ENCODE peak calls at places on chromosomes 11 and 22, in seven cellular contexts. A is K562, T is uterus, W is mammary epithelial cell, R is Caco-2, V is upper lobe of right lung, N is PC-3. C is an unnamed sample. For H3K36me3, the result is how much of the 10 kb centered on the place peaks cover.

GRCh38 chr11:6301096-6301495 is 19.2 kb downstream of the CAVIN3 start:
- DNase-seq in A (no peak), T (no peak), W (no peak), R (no peak), V (no peak), N (no peak), C (no peak)

GRCh38 chr11:115939104-115939503 is 434.9 kb upstream of the CADM1 start:
- DNase-seq in A (no peak), T (no peak), W (no peak), R (no peak), V (no peak), N (no peak), C (no peak)

GRCh38 chr22:49564666-49565515 is 262.8 kb downstream of the BRD1 start:
- DNase-seq in A (no peak), T (peak), W (no peak), R (peak), V (no peak), N (no peak), C (no peak)

GRCh38 chr11:64094463-64095223 is 58.9 kb downstream of the FLRT1 start:
- DNase-seq in A (peak), T (no peak), W (peak), R (no peak), V (no peak), N (peak), C (no peak)

GRCh38 chr11:45102810-45103621 is 43.4 kb upstream of the PRDM11 start:
- DNase-seq in A (peak), T (no peak), W (peak), R (no peak), V (no peak), N (peak), C (no peak)

GRCh38 chr11:113705871-113706654 is at the start of gene TMPRSS5:
- DNase-seq in A (no peak), T (no peak), W (no peak), R (no peak), V (no peak), N (no peak), C (no peak)

GRCh38 chr22:20414059-20414440 is 20.1 kb downstream of the ZNF74 start:
- DNase-seq in A (no peak), T (no peak), W (no peak), R (no peak), V (no peak), N (no peak), C (no peak)

GRCh38 chr11:34356918-34357645 is 728 bp downstream of the ABTB2 start:
- DNase-seq in A (peak), T (peak), W (peak), R (peak), V (peak), N (peak), C (no peak)

GRCh38 chr11:77353131-77353530 is 51.6 kb upstream of the GDPD4 start:
- DNase-seq in A (no peak), T (no peak), W (no peak), R (no peak), V (no peak), N (no peak), C (no peak)

GRCh38 chr22:47059076-47059475 is 296.6 kb downstream of the TBC1D22A start:
- DNase-seq in A (no peak), T (no peak), W (no peak), R (no peak), V (peak), N (no peak), C (no peak)

GRCh38 chr22:47061226-47061625 is 298.8 kb downstream of the TBC1D22A start:
- DNase-seq in A (no peak), T (no peak), W (no peak), R (peak), V (peak), N (no peak), C (no peak)

GRCh38 chr22:47059701-47060161 is 297.3 kb downstream of the TBC1D22A start:
- DNase-seq in A (no peak), T (no peak), W (peak), R (peak), V (peak), N (no peak), C (no peak)

GRCh38 chr22:47062126-47062525 is 299.7 kb downstream of the TBC1D22A start:
- DNase-seq in A (no peak), T (no peak), W (no peak), R (peak), V (peak), N (no peak), C (no peak)

DNA sequence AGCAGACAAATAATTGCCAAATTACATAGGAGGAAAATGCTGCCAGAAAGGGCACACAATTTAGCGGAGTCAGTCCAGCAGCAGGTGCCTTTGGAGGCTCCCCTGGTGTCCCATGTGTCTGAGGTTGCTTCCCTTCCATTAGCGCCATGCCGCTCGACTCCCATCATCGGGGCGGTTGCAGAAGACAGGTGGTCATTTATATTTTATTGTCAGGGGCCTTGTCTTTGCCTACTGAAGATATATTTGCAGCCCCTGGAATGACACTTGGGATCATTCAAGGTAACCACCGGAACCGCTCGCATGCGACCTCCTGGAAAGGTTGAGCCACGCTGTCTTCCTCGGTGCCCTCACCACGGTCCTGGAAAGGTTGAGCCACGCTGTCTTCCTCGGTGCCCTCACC is 298.3 kb downstream of the TBC1D22A start:
- DNase-seq in A (no peak), T (no peak), W (no peak), R (no peak), V (no peak), N (no peak), C (no peak)
- H3K36me3 ChIP-seq in A (under half), T (under half), W (under half), R (under half), V (under half), N (under half), C (under half)

DNA sequence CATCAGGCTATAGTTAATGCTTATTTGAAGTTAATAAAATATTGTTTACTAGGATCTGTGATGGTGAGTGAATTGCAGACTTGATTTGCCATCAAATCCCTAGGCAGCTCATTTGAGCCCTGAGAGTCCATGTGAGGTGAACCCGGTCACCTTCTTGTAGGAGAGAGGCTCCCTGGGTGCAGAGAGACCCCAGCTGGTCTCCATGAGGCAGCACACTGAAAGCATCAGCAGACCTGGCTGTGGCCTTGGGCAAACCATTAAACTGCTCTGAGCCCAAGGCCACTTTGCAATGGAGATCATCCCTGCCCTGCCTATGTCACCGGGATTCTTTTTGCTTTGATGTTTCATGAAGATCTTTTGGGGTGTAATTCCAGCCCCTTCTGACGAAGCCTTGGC is 125.2 kb downstream of the MICAL2 start:
- DNase-seq in A (peak), T (no peak), W (no peak), R (peak), V (no peak), N (no peak), C (no peak)
- H3K36me3 ChIP-seq in A (under half), T (under half), W (half or more), R (under half), V (under half), N (under half), C (under half)

GRCh38 chr11:118763038-118763437 is 27.9 kb downstream of the DDX6 start:
- DNase-seq in A (no peak), T (no peak), W (no peak), R (no peak), V (no peak), N (no peak), C (no peak)

GRCh38 chr11:118768715-118769114 is 22.2 kb downstream of the DDX6 start:
- DNase-seq in A (no peak), T (no peak), W (no peak), R (no peak), V (no peak), N (no peak), C (no peak)

GRCh38 chr11:118771481-118772278 is 19.3 kb downstream of the DDX6 start:
- DNase-seq in A (no peak), T (no peak), W (no peak), R (no peak), V (no peak), N (no peak), C (no peak)

DNA sequence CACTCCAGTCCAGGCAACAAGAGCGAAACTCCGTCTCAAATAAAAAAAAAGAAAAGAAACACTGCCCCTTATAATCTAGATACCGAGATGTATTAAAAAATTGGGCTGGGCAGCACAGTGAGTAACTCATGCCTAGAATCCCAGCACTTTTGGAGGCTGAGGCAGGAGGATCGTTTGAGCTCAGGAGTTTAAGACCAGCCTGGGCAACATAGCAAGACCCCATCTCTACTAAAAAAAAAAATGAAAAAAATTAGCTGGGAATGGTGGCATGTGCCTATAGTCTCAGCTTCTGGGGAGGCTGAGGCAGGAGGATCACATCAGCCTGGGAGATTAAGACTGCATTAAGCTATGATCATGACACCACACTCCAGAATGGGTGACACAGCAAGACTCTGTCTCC is 24.9 kb downstream of the DDX6 start:
- DNase-seq in A (no peak), T (no peak), W (no peak), R (no peak), V (no peak), N (no peak), C (no peak)
- H3K36me3 ChIP-seq in A (half or more), T (under half), W (under half), R (under half), V (half or more), N (half or more), C (under half)

GRCh38 chr11:57315491-57315890 is 9.3 kb downstream of the TNKS1BP1 start:
- DNase-seq in A (peak), T (no peak), W (no peak), R (no peak), V (no peak), N (no peak), C (no peak)
- H3K36me3 ChIP-seq in A (half or more), T (under half), W (under half), R (under half), V (half or more), N (under half), C (half or more)

GRCh38 chr11:88100161-88100560 is 75.1 kb downstream of the RAB38 start:
- DNase-seq in A (no peak), T (no peak), W (no peak), R (no peak), V (no peak), N (no peak), C (no peak)

GRCh38 chr11:88103337-88104206 is 71.7 kb downstream of the RAB38 start:
- DNase-seq in A (peak), T (no peak), W (peak), R (peak), V (peak), N (peak), C (no peak)

GRCh38 chr11:88101881-88102594 is 73.2 kb downstream of the RAB38 start:
- DNase-seq in A (no peak), T (no peak), W (no peak), R (no peak), V (no peak), N (no peak), C (no peak)

GRCh38 chr11:88104408-88104807 is 70.8 kb downstream of the RAB38 start:
- DNase-seq in A (no peak), T (no peak), W (peak), R (no peak), V (no peak), N (peak), C (no peak)

GRCh38 chr11:88102595-88102929 is 72.7 kb downstream of the RAB38 start:
- DNase-seq in A (no peak), T (no peak), W (peak), R (no peak), V (no peak), N (no peak), C (no peak)
- H3K36me3 ChIP-seq in A (under half), T (under half), W (under half), R (under half), V (under half), N (under half), C (under half)

GRCh38 chr11:61913699-61914395 is 3.5 kb downstream of the RAB3IL1 start:
- DNase-seq in A (no peak), T (no peak), W (no peak), R (peak), V (peak), N (no peak), C (no peak)
- H3K36me3 ChIP-seq in A (under half), T (under half), W (under half), R (under half), V (under half), N (under half), C (under half)

C was measured in thoracic aorta.